ENCODE peak calls at places on chromosomes 6 and 20, in five cellular contexts. V, N, H, K and D are unnamed samples.

GRCh38 chr6:138512615-138513014 is 13.3 kb upstream of the NHSL1 start:
- DNase-seq in V (no peak), N (no peak), H (no peak), K (no peak), D (no peak)

GRCh38 chr6:116060572-116061283 is at the start of gene FRK:
- DNase-seq in V (no peak), N (peak; percentile 63), H (peak; percentile 32), K (no peak), D (peak; percentile 41)

GRCh38 chr6:41122373-41122772 is 31.8 kb downstream of the TREML1 start:
- DNase-seq in V (no peak), N (no peak), H (no peak), K (no peak), D (no peak)

GRCh38 chr20:2750343-2751251 is 49.8 kb downstream of the CPXM1 start:
- DNase-seq in V (peak; percentile 60), N (no peak), H (peak; percentile 78), K (peak; percentile 86), D (no peak)

GRCh38 chr20:38523697-38524096 is 51.1 kb downstream of the RALGAPB start:
- DNase-seq in V (no peak), N (no peak), H (no peak), K (no peak), D (no peak)

GRCh38 chr6:32086661-32087573 is 22.2 kb downstream of the TNXB start:
- DNase-seq in V (no peak), N (no peak), H (no peak), K (no peak), D (no peak)

GRCh38 chr6:161477901-161478425 is 204.1 kb upstream of the AGPAT4 start:
- DNase-seq in V (no peak), N (no peak), H (no peak), K (no peak), D (no peak)

GRCh38 chr6:166726193-166726592 is 99.1 kb upstream of the RPS6KA2 start:
- DNase-seq in V (no peak), N (no peak), H (no peak), K (no peak), D (no peak)

GRCh38 chr6:27132532-27133280 is 114.8 kb upstream of the PRSS16 start:
- DNase-seq in V (peak; percentile 84), N (peak; percentile 83), H (peak; percentile 93), K (peak; percentile 96), D (peak; percentile 97)

GRCh38 chr6:141552031-141552430 is 580.7 kb upstream of the GJE1 start:
- DNase-seq in V (no peak), N (no peak), H (no peak), K (no peak), D (no peak)

GRCh38 chr6:123604067-123604466 is 32.7 kb downstream of the TRDN start:
- DNase-seq in V (no peak), N (no peak), H (no peak), K (no peak), D (no peak)

GRCh38 chr6:54013966-54014365 is 97.3 kb upstream of the MLIP start:
- DNase-seq in V (no peak), N (no peak), H (no peak), K (no peak), D (no peak)

DNA sequence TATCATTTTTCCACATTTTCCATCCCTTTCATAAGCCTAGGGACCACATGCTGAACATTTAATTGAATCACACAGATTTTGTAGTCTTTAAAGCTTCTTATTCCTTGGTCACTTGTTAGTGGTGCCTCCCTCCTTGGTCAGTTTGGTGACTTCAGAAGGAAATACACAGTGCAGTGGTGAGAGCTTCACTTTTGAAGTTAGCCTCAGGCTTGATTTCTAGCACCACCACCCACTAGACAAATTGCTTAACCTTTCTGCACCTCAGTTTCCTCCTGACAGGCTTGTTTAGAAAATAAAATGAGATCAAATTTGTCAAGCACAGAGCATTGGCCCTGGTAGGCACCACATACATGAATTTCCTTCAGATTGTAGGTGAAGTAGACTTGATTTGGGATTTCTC is 91.7 kb downstream of the FOXO3 start:
- DNase-seq in V (no peak), N (no peak), H (no peak), K (no peak), D (no peak)
- H3K4me1 ChIP-seq in V (peaks cover 42% of the 10 kb centered on the region), N (peaks cover 59% of the 10 kb centered on the region), H (no peaks in the 10 kb centered on the region), K (peaks cover 81% of the 10 kb centered on the region), D (peaks cover 61% of the 10 kb centered on the region)

DNA sequence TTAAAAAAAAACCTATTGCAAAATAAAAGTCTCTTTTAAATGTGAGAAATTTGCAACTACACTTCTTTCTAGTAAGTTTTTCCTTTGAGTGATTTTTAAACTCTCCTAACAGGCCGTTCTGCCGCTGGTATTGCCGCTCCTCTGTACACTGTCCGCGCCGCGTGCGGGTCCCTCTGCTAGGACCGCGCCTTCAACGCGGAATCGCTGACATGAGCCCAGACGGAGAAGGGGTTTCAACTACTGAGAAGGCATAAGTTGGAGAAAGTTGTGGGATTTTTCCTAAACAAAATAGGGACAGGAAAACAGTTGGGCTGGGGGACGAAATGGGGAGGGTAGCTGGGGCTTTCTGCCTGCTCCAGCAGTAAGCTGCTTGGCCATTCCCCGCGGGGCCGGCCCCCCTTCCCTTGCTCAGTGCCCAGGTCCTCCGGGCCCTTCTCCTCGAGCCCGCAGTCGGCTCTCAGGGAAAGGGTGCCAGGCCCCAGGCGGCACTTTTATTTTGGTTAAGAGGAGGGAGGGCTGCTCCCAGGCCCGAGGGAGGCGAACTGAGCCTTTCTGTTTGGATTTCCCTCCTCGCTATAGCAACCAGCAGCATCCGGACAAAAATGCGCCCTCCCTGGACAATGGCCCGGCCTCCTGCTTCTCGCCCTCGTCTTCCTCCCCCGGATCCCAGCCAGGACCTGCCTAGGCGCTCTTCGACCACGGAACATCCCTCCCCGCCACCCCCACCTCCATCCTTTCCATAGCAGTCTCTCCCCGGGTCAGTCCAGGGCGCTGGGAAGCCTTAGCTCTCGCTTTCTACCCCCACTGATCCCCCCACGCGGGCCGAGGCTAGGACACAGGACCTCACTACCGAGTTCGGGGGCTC is 6.8 kb upstream of the POU3F2 start:
- DNase-seq in V (no peak), N (no peak), H (no peak), K (no peak), D (no peak)
- TF ChIP-seq POLR2A in V (no peak), N (no peak), H (no peak), K (no peak), D (no peak)

GRCh38 chr6:159041181-159041580 is 3.6 kb downstream of the TAGAP start:
- DNase-seq in V (no peak), N (no peak), H (no peak), K (no peak), D (no peak)
- H3K4me1 ChIP-seq in V (no peaks in the 10 kb centered on the region), N (peaks cover 4% of the 10 kb centered on the region), H (no peaks in the 10 kb centered on the region), K (no peaks in the 10 kb centered on the region), D (no peaks in the 10 kb centered on the region)

GRCh38 chr6:127266892-127267741 is 453 bp downstream of the RNF146 start:
- DNase-seq in V (peak; percentile 52), N (no peak), H (peak; percentile 31), K (peak; percentile 74), D (peak; percentile 52)
- TF ChIP-seq POLR2A in V (peak; percentile 94), N (peak; percentile 97), H (peak; percentile 72), K (peak; percentile 89), D (peak; percentile 91)

GRCh38 chr6:45439459-45439858 is 61.7 kb upstream of the SUPT3H start:
- DNase-seq in V (no peak), N (no peak), H (no peak), K (no peak), D (no peak)
- H3K4me1 ChIP-seq in V (no peaks in the 10 kb centered on the region), N (no peaks in the 10 kb centered on the region), H (peaks cover 35% of the 10 kb centered on the region), K (peaks cover 6% of the 10 kb centered on the region), D (no peaks in the 10 kb centered on the region)

DNA sequence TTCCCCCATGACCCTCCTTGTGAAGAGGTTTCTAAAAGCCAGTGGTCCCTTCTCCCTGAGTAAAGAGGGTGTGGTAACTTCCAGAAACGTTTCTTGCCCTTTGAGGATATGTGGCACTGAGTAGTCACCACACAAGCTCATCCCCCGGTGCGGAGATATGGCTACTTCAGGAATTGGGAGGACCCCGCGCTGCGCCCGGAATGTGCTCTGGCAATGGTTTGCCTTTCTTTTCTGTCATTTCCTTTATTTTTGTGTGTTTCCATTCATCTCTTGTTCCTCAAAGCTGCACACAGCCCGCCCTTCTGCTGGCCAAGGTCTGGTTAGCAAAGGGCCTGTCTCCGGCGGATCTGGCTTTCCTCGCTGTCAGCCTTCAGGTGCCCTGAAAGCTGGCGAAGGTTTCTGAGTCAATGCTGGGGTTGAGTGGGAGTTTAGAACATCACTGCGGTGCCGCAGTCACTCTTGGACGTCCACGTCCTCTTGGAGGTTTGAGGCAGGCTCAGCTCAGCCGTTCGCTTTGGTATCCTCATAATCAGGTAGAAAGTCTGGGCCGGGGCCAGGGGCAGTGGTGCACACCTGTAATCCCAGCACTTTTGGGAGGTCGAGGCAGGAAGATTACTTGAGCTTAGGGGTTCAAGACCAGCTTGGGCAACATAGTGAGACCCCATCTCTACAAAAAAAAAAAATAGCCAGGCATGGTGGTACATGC is 67.2 kb downstream of the TCP11 start:
- DNase-seq in V (no peak), N (no peak), H (no peak), K (no peak), D (no peak)
- TF ChIP-seq POLR2A in V (no peak), N (no peak), H (no peak), K (no peak), D (no peak)

DNA sequence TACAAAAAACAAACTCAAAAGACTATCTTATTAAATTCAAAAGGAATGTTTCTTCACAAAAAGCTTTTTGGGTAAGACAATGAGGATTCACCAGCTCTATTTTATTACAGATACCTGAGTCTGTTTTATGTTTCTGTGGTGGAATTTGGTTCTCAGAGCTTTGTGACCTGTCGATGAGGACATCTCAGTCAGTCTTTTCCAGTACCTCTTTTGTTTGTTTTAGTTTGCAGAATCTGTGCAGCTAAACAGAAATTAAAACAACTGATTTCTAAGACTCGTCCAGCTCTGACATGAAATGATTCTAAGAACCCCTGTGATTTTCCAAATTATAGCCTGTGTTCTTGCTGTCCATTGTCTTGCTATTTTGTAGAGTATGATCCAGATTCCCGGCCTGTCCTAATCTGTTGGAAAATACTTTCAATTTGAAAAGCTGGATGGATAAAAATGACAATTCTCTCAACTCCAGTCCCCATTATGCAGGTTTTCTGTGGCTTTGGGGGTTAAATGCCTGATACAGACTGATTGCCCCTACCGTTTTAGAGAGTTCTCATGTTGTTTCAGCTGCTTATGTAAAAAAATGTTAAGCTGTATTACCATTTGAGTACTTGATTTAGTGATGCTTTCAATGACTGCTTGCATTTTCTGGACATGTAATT is 94.3 kb upstream of the TAB2 start:
- DNase-seq in V (no peak), N (no peak), H (no peak), K (no peak), D (no peak)
- H3K4me1 ChIP-seq in V (no peaks in the 10 kb centered on the region), N (peaks cover 10% of the 10 kb centered on the region), H (no peaks in the 10 kb centered on the region), K (peaks cover 16% of the 10 kb centered on the region), D (no peaks in the 10 kb centered on the region)

GRCh38 chr6:135181333-135182119 is 418 bp downstream of the MYB start:
- DNase-seq in V (no peak), N (no peak), H (no peak), K (no peak), D (no peak)
- TF ChIP-seq POLR2A in V (no peak), N (no peak), H (no peak), K (no peak), D (no peak)